ENCODE peak calls at places on chromosomes 2 and 18, in four cellular contexts. One of them, this sample, is unnamed.

GRCh38 chr2:225841314-225841713 is 441.8 kb downstream of the NYAP2 start:
- DNase-seq in A549: no peak
- DNase-seq in IMR-90: no peak
- DNase-seq in K562: no peak
- DNase-seq in this sample: no peak

GRCh38 chr2:208466920-208467298 is 60.3 kb downstream of the PTH2R start:
- DNase-seq in A549: no peak
- DNase-seq in IMR-90: no peak
- DNase-seq in K562: no peak
- DNase-seq in this sample: no peak

GRCh38 chr2:197804758-197805597 is 585 bp downstream of the PLCL1 start:
- DNase-seq in A549: no peak
- DNase-seq in IMR-90: peak
- DNase-seq in K562: peak
- DNase-seq in this sample: no peak

GRCh38 chr2:121333231-121333630 is 48.2 kb upstream of the TFCP2L1 start:
- DNase-seq in A549: no peak
- DNase-seq in IMR-90: no peak
- DNase-seq in K562: no peak
- DNase-seq in this sample: no peak

GRCh38 chr2:54589340-54590215 is 133.5 kb downstream of the SPTBN1 start:
- DNase-seq in A549: peak
- DNase-seq in IMR-90: peak
- DNase-seq in K562: peak
- DNase-seq in this sample: peak

GRCh38 chr2:137220438-137220998 is 455.2 kb downstream of the THSD7B start:
- DNase-seq in A549: no peak
- DNase-seq in IMR-90: peak
- DNase-seq in K562: no peak
- DNase-seq in this sample: no peak

GRCh38 chr2:45986509-45986908 is 310.7 kb upstream of the EPAS1 start:
- DNase-seq in A549: no peak
- DNase-seq in IMR-90: no peak
- DNase-seq in K562: no peak
- DNase-seq in this sample: no peak

GRCh38 chr2:96345403-96345802 is 9.8 kb downstream of the NCAPH start:
- DNase-seq in A549: peak
- DNase-seq in IMR-90: no peak
- DNase-seq in K562: no peak
- DNase-seq in this sample: peak

GRCh38 chr2:181955010-181955409 is 30.6 kb upstream of the PPP1R1C start:
- DNase-seq in A549: peak
- DNase-seq in IMR-90: peak
- DNase-seq in K562: no peak
- DNase-seq in this sample: no peak

GRCh38 chr18:5380581-5380980 is 85.1 kb upstream of the ZBTB14 start:
- DNase-seq in A549: no peak
- DNase-seq in IMR-90: no peak
- DNase-seq in K562: no peak
- DNase-seq in this sample: no peak

GRCh38 chr2:133424876-133425275 is 143.4 kb downstream of the NCKAP5 start:
- DNase-seq in A549: peak
- DNase-seq in IMR-90: peak
- DNase-seq in K562: no peak
- DNase-seq in this sample: no peak

GRCh38 chr18:10406172-10406663 is 48.2 kb upstream of the APCDD1 start:
- DNase-seq in A549: no peak
- DNase-seq in IMR-90: no peak
- DNase-seq in K562: no peak
- DNase-seq in this sample: no peak

GRCh38 chr2:140861666-140862065 is 1269.2 kb downstream of the LRP1B start:
- DNase-seq in A549: no peak
- DNase-seq in IMR-90: no peak
- DNase-seq in K562: no peak
- DNase-seq in this sample: no peak

GRCh38 chr2:147989809-147990403 is 30.6 kb downstream of the ORC4 start:
- DNase-seq in A549: peak
- DNase-seq in IMR-90: peak
- DNase-seq in K562: peak
- DNase-seq in this sample: peak

GRCh38 chr2:100242416-100242815 is 79.9 kb downstream of the LONRF2 start:
- DNase-seq in A549: no peak
- DNase-seq in IMR-90: peak
- DNase-seq in K562: no peak
- DNase-seq in this sample: no peak

GRCh38 chr2:163943403-163944356 is 207.9 kb upstream of the FIGN start:
- DNase-seq in A549: no peak
- DNase-seq in IMR-90: no peak
- DNase-seq in K562: no peak
- DNase-seq in this sample: peak

GRCh38 chr2:30447149-30448045 is at the start of gene LCLAT1:
- DNase-seq in A549: peak
- DNase-seq in IMR-90: peak
- DNase-seq in K562: peak
- DNase-seq in this sample: peak

GRCh38 chr18:3710712-3711269 is 260.8 kb downstream of the TGIF1 start:
- DNase-seq in A549: peak
- DNase-seq in IMR-90: no peak
- DNase-seq in K562: peak
- DNase-seq in this sample: no peak

GRCh38 chr2:41949091-41949490 is 98.7 kb upstream of the PKDCC start:
- DNase-seq in A549: no peak
- DNase-seq in IMR-90: no peak
- DNase-seq in K562: no peak
- DNase-seq in this sample: no peak

GRCh38 chr2:20224191-20224715 is 677 bp downstream of the SDC1 start:
- DNase-seq in A549: no peak
- DNase-seq in IMR-90: no peak
- DNase-seq in K562: peak
- DNase-seq in this sample: no peak

GRCh38 chr2:63834401-63834800 is 7.3 kb upstream of the UGP2 start:
- DNase-seq in A549: no peak
- DNase-seq in IMR-90: no peak
- DNase-seq in K562: no peak
- DNase-seq in this sample: no peak

GRCh38 chr18:42092848-42093247 is 137.8 kb downstream of the PIK3C3 start:
- DNase-seq in A549: no peak
- DNase-seq in IMR-90: no peak
- DNase-seq in K562: no peak
- DNase-seq in this sample: no peak

GRCh38 chr2:196238836-196239380 is 67.5 kb upstream of the STK17B start:
- DNase-seq in A549: no peak
- DNase-seq in IMR-90: peak
- DNase-seq in K562: no peak
- DNase-seq in this sample: no peak

GRCh38 chr2:74646829-74647482 is 1.2 kb downstream of the M1AP start:
- DNase-seq in A549: no peak
- DNase-seq in IMR-90: no peak
- DNase-seq in K562: no peak
- DNase-seq in this sample: no peak

GRCh38 chr2:61340242-61340641 is 130.6 kb downstream of the USP34 start:
- DNase-seq in A549: peak
- DNase-seq in IMR-90: peak
- DNase-seq in K562: no peak
- DNase-seq in this sample: no peak

GRCh38 chr2:103898561-103898960 is 955.4 kb upstream of the POU3F3 start:
- DNase-seq in A549: peak
- DNase-seq in IMR-90: no peak
- DNase-seq in K562: no peak
- DNase-seq in this sample: no peak

GRCh38 chr2:55604027-55604565 is 13.3 kb downstream of the PPP4R3B start:
- DNase-seq in A549: no peak
- DNase-seq in IMR-90: peak
- DNase-seq in K562: no peak
- DNase-seq in this sample: no peak

GRCh38 chr2:102065675-102066252 is 74.0 kb downstream of the IL1R2 start:
- DNase-seq in A549: peak
- DNase-seq in IMR-90: peak
- DNase-seq in K562: peak
- DNase-seq in this sample: peak

GRCh38 chr2:37650548-37651101 is 20.8 kb downstream of the CDC42EP3 start:
- DNase-seq in A549: no peak
- DNase-seq in IMR-90: no peak
- DNase-seq in K562: no peak
- DNase-seq in this sample: no peak

GRCh38 chr2:5057895-5058294 is 634.3 kb upstream of the SOX11 start:
- DNase-seq in A549: no peak
- DNase-seq in IMR-90: no peak
- DNase-seq in K562: no peak
- DNase-seq in this sample: no peak

GRCh38 chr2:144230452-144231085 is 289.4 kb downstream of the ZEB2 start:
- DNase-seq in A549: peak
- DNase-seq in IMR-90: peak
- DNase-seq in K562: no peak
- DNase-seq in this sample: no peak

GRCh38 chr2:48841126-48841525 is 85.6 kb upstream of the LHCGR start:
- DNase-seq in A549: no peak
- DNase-seq in IMR-90: no peak
- DNase-seq in K562: no peak
- DNase-seq in this sample: no peak
- TF ChIP-seq MAZ in A549: no peak
- TF ChIP-seq MAZ in IMR-90: no peak
- TF ChIP-seq MAZ in K562: no peak
- TF ChIP-seq MAZ in this sample: no peak

GRCh38 chr2:127422631-127423475 is 4.6 kb downstream of the PROC start:
- DNase-seq in A549: no peak
- DNase-seq in IMR-90: no peak
- DNase-seq in K562: peak
- DNase-seq in this sample: no peak

GRCh38 chr2:127424598-127425379 is 6.6 kb downstream of the PROC start:
- DNase-seq in A549: no peak
- DNase-seq in IMR-90: no peak
- DNase-seq in K562: no peak
- DNase-seq in this sample: no peak

GRCh38 chr2:127421871-127422618 is 3.8 kb downstream of the PROC start:
- DNase-seq in A549: no peak
- DNase-seq in IMR-90: no peak
- DNase-seq in K562: no peak
- DNase-seq in this sample: no peak

GRCh38 chr2:127423880-127424279 is 5.7 kb downstream of the PROC start:
- DNase-seq in A549: no peak
- DNase-seq in IMR-90: no peak
- DNase-seq in K562: no peak
- DNase-seq in this sample: no peak

DNA sequence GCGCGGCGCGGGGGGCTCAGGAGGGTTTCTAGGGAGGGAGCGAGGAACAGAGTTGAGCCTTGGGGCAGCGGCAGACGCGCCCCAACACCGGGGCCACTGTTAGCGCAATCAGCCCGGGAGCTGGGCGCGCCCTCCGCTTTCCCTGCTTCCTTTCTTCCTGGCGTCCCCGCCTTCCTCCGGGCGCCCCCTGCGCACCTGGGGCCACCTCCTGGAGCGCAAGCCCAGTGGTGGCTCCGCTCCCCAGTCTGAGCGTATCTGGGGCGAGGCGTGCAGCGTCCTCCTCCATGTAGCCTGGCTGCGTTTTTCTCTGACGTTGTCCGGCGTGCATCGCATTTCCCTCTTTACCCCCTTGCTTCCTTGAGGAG is 5.2 kb downstream of the PROC start:
- DNase-seq in A549: no peak
- DNase-seq in IMR-90: no peak
- DNase-seq in K562: no peak
- DNase-seq in this sample: no peak
- TF ChIP-seq RFX5 in A549: no peak
- TF ChIP-seq RFX5 in IMR-90: no peak
- TF ChIP-seq RFX5 in K562: no peak
- TF ChIP-seq RFX5 in this sample: no peak

GRCh38 chr2:16123421-16123820 is 183.1 kb downstream of the MYCN start:
- DNase-seq in A549: no peak
- DNase-seq in IMR-90: no peak
- DNase-seq in K562: no peak
- DNase-seq in this sample: no peak
- TF ChIP-seq MAZ in A549: no peak
- TF ChIP-seq MAZ in IMR-90: no peak
- TF ChIP-seq MAZ in K562: no peak
- TF ChIP-seq MAZ in this sample: no peak

DNA sequence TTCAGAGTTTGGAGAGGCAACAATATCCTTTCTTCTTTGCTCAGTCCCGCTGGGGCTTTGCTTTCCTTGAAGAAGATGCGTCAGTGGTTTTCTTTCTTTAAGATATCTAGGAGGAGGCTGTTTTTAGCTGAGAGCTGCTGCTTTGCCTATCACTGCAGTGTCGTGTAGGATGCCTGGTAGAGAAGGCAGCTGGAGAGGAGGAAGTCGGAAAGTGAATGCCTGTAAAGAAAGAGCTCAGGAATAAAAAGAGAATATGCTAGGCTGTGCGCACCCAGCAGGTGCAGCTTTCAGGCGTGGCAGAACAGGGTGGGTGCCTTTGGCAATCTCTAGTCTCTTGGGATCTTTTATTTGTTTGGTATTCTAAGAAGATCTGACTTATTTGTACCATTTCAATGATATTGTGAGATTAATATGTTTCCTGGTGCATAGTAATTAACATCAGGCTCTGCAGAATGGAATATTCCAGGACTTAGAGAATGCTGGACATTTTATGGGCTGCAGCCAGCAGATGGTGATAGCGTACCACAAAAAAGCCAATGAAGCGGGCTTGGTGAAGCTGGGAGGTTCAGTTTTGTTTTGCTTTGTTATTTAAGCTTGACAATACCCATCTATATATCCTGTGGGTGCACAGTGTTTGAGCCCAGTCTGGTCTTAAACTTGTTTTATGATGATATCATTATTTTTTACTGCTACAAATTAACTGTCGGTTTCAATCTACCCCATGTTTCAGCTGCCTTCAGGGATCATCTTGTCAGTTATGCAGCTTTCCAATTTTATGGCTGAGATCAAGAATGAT is 34.9 kb downstream of the CAVIN2 start:
- DNase-seq in A549: peak
- DNase-seq in IMR-90: peak
- DNase-seq in K562: peak
- DNase-seq in this sample: peak
- TF ChIP-seq RFX5 in A549: no peak
- TF ChIP-seq RFX5 in IMR-90: no peak
- TF ChIP-seq RFX5 in K562: no peak
- TF ChIP-seq RFX5 in this sample: no peak

GRCh38 chr2:118604831-118605230 is 242.6 kb downstream of the EN1 start:
- DNase-seq in A549: no peak
- DNase-seq in IMR-90: no peak
- DNase-seq in K562: no peak
- DNase-seq in this sample: no peak

GRCh38 chr2:118613742-118614141 is 233.7 kb downstream of the EN1 start:
- DNase-seq in A549: no peak
- DNase-seq in IMR-90: no peak
- DNase-seq in K562: no peak
- DNase-seq in this sample: no peak

GRCh38 chr2:118607663-118608062 is 239.8 kb downstream of the EN1 start:
- DNase-seq in A549: no peak
- DNase-seq in IMR-90: no peak
- DNase-seq in K562: no peak
- DNase-seq in this sample: no peak

GRCh38 chr2:118604346-118604745 is 243.1 kb downstream of the EN1 start:
- DNase-seq in A549: no peak
- DNase-seq in IMR-90: no peak
- DNase-seq in K562: no peak
- DNase-seq in this sample: no peak

GRCh38 chr2:118609138-118609537 is 238.3 kb downstream of the EN1 start:
- DNase-seq in A549: no peak
- DNase-seq in IMR-90: no peak
- DNase-seq in K562: no peak
- DNase-seq in this sample: no peak
- TF ChIP-seq MAZ in A549: no peak
- TF ChIP-seq MAZ in IMR-90: no peak
- TF ChIP-seq MAZ in K562: no peak
- TF ChIP-seq MAZ in this sample: no peak

GRCh38 chr2:2571301-2572198 is 240.5 kb upstream of the MYT1L start:
- DNase-seq in A549: no peak
- DNase-seq in IMR-90: no peak
- DNase-seq in K562: no peak
- DNase-seq in this sample: no peak
- TF ChIP-seq RFX5 in A549: no peak
- TF ChIP-seq RFX5 in IMR-90: no peak
- TF ChIP-seq RFX5 in K562: no peak
- TF ChIP-seq RFX5 in this sample: no peak